ENCODE peak calls at places on chromosomes 13 and 19, in seven cellular contexts. One of them, this sample, is unnamed.

GRCh38 chr19:21850636-21851255 is 14.8 kb upstream of the ZNF43 start:
- DNase-seq in germinal center: no peak
- DNase-seq in foreskin fibroblast: no peak
- DNase-seq in heart left ventricle: no peak
- DNase-seq in A172: no peak
- DNase-seq in CD8-positive, alpha-beta T cell: no peak
- DNase-seq in hippocampal formation: no peak
- DNase-seq in this sample: no peak

GRCh38 chr19:29523568-29523967 is 2.2 kb upstream of the VSTM2B start:
- DNase-seq in A172: no peak
- DNase-seq in CD8-positive, alpha-beta T cell: no peak
- DNase-seq in germinal center: no peak
- DNase-seq in foreskin fibroblast: no peak
- DNase-seq in heart left ventricle: no peak
- DNase-seq in hippocampal formation: no peak
- DNase-seq in this sample: no peak

GRCh38 chr13:28658539-28658795 is 463 bp upstream of the POMP start:
- DNase-seq in foreskin fibroblast: no peak
- DNase-seq in CD8-positive, alpha-beta T cell: no peak
- DNase-seq in A172: no peak
- DNase-seq in heart left ventricle: no peak
- DNase-seq in hippocampal formation: no peak
- DNase-seq in germinal center: peak
- DNase-seq in this sample: no peak

GRCh38 chr13:79779761-79780160 is 298.8 kb downstream of the NDFIP2 start:
- DNase-seq in foreskin fibroblast: peak
- DNase-seq in hippocampal formation: no peak
- DNase-seq in CD8-positive, alpha-beta T cell: no peak
- DNase-seq in A172: no peak
- DNase-seq in heart left ventricle: no peak
- DNase-seq in germinal center: no peak
- DNase-seq in this sample: no peak

GRCh38 chr19:491146-491741 is 5.0 kb upstream of the MADCAM1 start:
- DNase-seq in germinal center: no peak
- DNase-seq in A172: no peak
- DNase-seq in hippocampal formation: no peak
- DNase-seq in CD8-positive, alpha-beta T cell: no peak
- DNase-seq in heart left ventricle: no peak
- DNase-seq in foreskin fibroblast: no peak
- DNase-seq in this sample: no peak

GRCh38 chr13:34878354-34878753 is 63.7 kb upstream of the NBEA start:
- DNase-seq in hippocampal formation: no peak
- DNase-seq in heart left ventricle: no peak
- DNase-seq in A172: no peak
- DNase-seq in germinal center: no peak
- DNase-seq in foreskin fibroblast: no peak
- DNase-seq in CD8-positive, alpha-beta T cell: no peak
- DNase-seq in this sample: no peak

GRCh38 chr19:14088634-14089411 is 1.7 kb downstream of the SAMD1 start:
- DNase-seq in A172: no peak
- DNase-seq in heart left ventricle: no peak
- DNase-seq in foreskin fibroblast: no peak
- DNase-seq in CD8-positive, alpha-beta T cell: no peak
- DNase-seq in germinal center: no peak
- DNase-seq in hippocampal formation: no peak
- DNase-seq in this sample: no peak

GRCh38 chr19:33157906-33158305 is 26.0 kb downstream of the WDR88 start:
- DNase-seq in germinal center: no peak
- DNase-seq in A172: no peak
- DNase-seq in heart left ventricle: no peak
- DNase-seq in CD8-positive, alpha-beta T cell: no peak
- DNase-seq in hippocampal formation: no peak
- DNase-seq in foreskin fibroblast: no peak
- DNase-seq in this sample: no peak

GRCh38 chr19:49566302-49566701 is 14.1 kb downstream of the NOSIP start:
- DNase-seq in CD8-positive, alpha-beta T cell: no peak
- DNase-seq in heart left ventricle: no peak
- DNase-seq in hippocampal formation: no peak
- DNase-seq in foreskin fibroblast: no peak
- DNase-seq in germinal center: no peak
- DNase-seq in A172: no peak
- DNase-seq in this sample: no peak

GRCh38 chr13:29958476-29958875 is 108.1 kb upstream of the UBL3 start:
- DNase-seq in germinal center: no peak
- DNase-seq in foreskin fibroblast: no peak
- DNase-seq in hippocampal formation: no peak
- DNase-seq in CD8-positive, alpha-beta T cell: peak
- DNase-seq in heart left ventricle: no peak
- DNase-seq in A172: no peak
- DNase-seq in this sample: no peak

GRCh38 chr13:99288069-99288468 is 19.1 kb downstream of the GPR183 start:
- DNase-seq in A172: no peak
- DNase-seq in heart left ventricle: no peak
- DNase-seq in germinal center: no peak
- DNase-seq in CD8-positive, alpha-beta T cell: no peak
- DNase-seq in hippocampal formation: no peak
- DNase-seq in foreskin fibroblast: no peak
- DNase-seq in this sample: no peak

GRCh38 chr13:103537616-103538015 is 471.4 kb upstream of the SLC10A2 start:
- DNase-seq in A172: no peak
- DNase-seq in germinal center: no peak
- DNase-seq in heart left ventricle: no peak
- DNase-seq in hippocampal formation: no peak
- DNase-seq in foreskin fibroblast: no peak
- DNase-seq in CD8-positive, alpha-beta T cell: no peak
- DNase-seq in this sample: no peak

GRCh38 chr19:12703056-12703455 is 6.6 kb upstream of the FBXW9 start:
- DNase-seq in CD8-positive, alpha-beta T cell: no peak
- DNase-seq in germinal center: peak
- DNase-seq in heart left ventricle: no peak
- DNase-seq in hippocampal formation: no peak
- DNase-seq in foreskin fibroblast: no peak
- DNase-seq in A172: peak
- DNase-seq in this sample: peak

GRCh38 chr13:91369432-91369831 is 21.9 kb downstream of the MIR17HG start:
- DNase-seq in A172: peak
- DNase-seq in heart left ventricle: no peak
- DNase-seq in hippocampal formation: no peak
- DNase-seq in foreskin fibroblast: no peak
- DNase-seq in germinal center: no peak
- DNase-seq in CD8-positive, alpha-beta T cell: no peak
- DNase-seq in this sample: peak

GRCh38 chr19:41905273-41906002 is 22.5 kb downstream of the ARHGEF1 start:
- DNase-seq in foreskin fibroblast: no peak
- DNase-seq in heart left ventricle: no peak
- DNase-seq in hippocampal formation: no peak
- DNase-seq in germinal center: no peak
- DNase-seq in CD8-positive, alpha-beta T cell: no peak
- DNase-seq in A172: no peak
- DNase-seq in this sample: no peak

GRCh38 chr13:20313896-20314295 is 81.8 kb upstream of the GJB6 start:
- DNase-seq in hippocampal formation: no peak
- DNase-seq in foreskin fibroblast: no peak
- DNase-seq in CD8-positive, alpha-beta T cell: no peak
- DNase-seq in germinal center: no peak
- DNase-seq in heart left ventricle: no peak
- DNase-seq in A172: no peak
- DNase-seq in this sample: no peak

GRCh38 chr19:17337675-17338439 is 504 bp downstream of the GTPBP3 start:
- DNase-seq in heart left ventricle: no peak
- DNase-seq in CD8-positive, alpha-beta T cell: peak
- DNase-seq in hippocampal formation: no peak
- DNase-seq in foreskin fibroblast: no peak
- DNase-seq in germinal center: peak
- DNase-seq in A172: peak
- DNase-seq in this sample: no peak

GRCh38 chr13:49464621-49465325 is 20.7 kb downstream of the SETDB2 start:
- DNase-seq in hippocampal formation: no peak
- DNase-seq in heart left ventricle: no peak
- DNase-seq in A172: no peak
- DNase-seq in germinal center: no peak
- DNase-seq in foreskin fibroblast: peak
- DNase-seq in CD8-positive, alpha-beta T cell: no peak
- DNase-seq in this sample: no peak

GRCh38 chr13:30679483-30680330 is 55.6 kb upstream of the ALOX5AP start:
- DNase-seq in A172: peak
- DNase-seq in hippocampal formation: peak
- DNase-seq in CD8-positive, alpha-beta T cell: peak
- DNase-seq in foreskin fibroblast: no peak
- DNase-seq in heart left ventricle: peak
- DNase-seq in germinal center: peak
- DNase-seq in this sample: no peak

GRCh38 chr13:33207616-33207964 is 78.0 kb downstream of the STARD13 start:
- DNase-seq in heart left ventricle: no peak
- DNase-seq in CD8-positive, alpha-beta T cell: no peak
- DNase-seq in germinal center: no peak
- DNase-seq in hippocampal formation: no peak
- DNase-seq in A172: no peak
- DNase-seq in foreskin fibroblast: peak
- DNase-seq in this sample: no peak

GRCh38 chr19:49654581-49654980 is 11.1 kb downstream of the IRF3 start:
- DNase-seq in germinal center: no peak
- DNase-seq in CD8-positive, alpha-beta T cell: no peak
- DNase-seq in A172: no peak
- DNase-seq in hippocampal formation: no peak
- DNase-seq in heart left ventricle: no peak
- DNase-seq in foreskin fibroblast: no peak
- DNase-seq in this sample: no peak

GRCh38 chr19:31232871-31233270 is 116.4 kb downstream of the TSHZ3 start:
- DNase-seq in germinal center: no peak
- DNase-seq in CD8-positive, alpha-beta T cell: no peak
- DNase-seq in heart left ventricle: no peak
- DNase-seq in A172: peak
- DNase-seq in hippocampal formation: no peak
- DNase-seq in foreskin fibroblast: peak
- DNase-seq in this sample: no peak

GRCh38 chr19:31352782-31353651 is 3.8 kb upstream of the TSHZ3 start:
- DNase-seq in CD8-positive, alpha-beta T cell: no peak
- DNase-seq in A172: no peak
- DNase-seq in germinal center: no peak
- DNase-seq in heart left ventricle: no peak
- DNase-seq in foreskin fibroblast: no peak
- DNase-seq in hippocampal formation: no peak
- DNase-seq in this sample: no peak

GRCh38 chr19:19064098-19064722 is 416 bp downstream of the SLC25A42 start:
- DNase-seq in heart left ventricle: no peak
- DNase-seq in CD8-positive, alpha-beta T cell: peak
- DNase-seq in A172: peak
- DNase-seq in germinal center: no peak
- DNase-seq in foreskin fibroblast: no peak
- DNase-seq in hippocampal formation: no peak
- DNase-seq in this sample: no peak

GRCh38 chr19:19342086-19343015 is 21.7 kb downstream of the MAU2 start:
- DNase-seq in foreskin fibroblast: peak
- DNase-seq in A172: peak
- DNase-seq in germinal center: peak
- DNase-seq in CD8-positive, alpha-beta T cell: no peak
- DNase-seq in heart left ventricle: peak
- DNase-seq in hippocampal formation: no peak
- DNase-seq in this sample: peak

GRCh38 chr19:51794865-51795490 is at the start of gene FPR3:
- DNase-seq in CD8-positive, alpha-beta T cell: no peak
- DNase-seq in germinal center: no peak
- DNase-seq in A172: no peak
- DNase-seq in hippocampal formation: no peak
- DNase-seq in heart left ventricle: no peak
- DNase-seq in foreskin fibroblast: no peak
- DNase-seq in this sample: no peak

This sample was measured in RCC 7860.